ENCODE peak calls at places on chromosomes 4 and X, in five cellular contexts. Z, E, G, N and U are unnamed samples.

GRCh38 chr4:183118585-183118984 is 19.5 kb downstream of the WWC2 start:
- DNase-seq in Z (no peak), E (peak), G (no peak), N (no peak), U (peak)

GRCh38 chr4:70651864-70652506 is 14.3 kb downstream of the JCHAIN start:
- DNase-seq in Z (no peak), E (peak), G (no peak), N (peak), U (peak)

GRCh38 chrX:71111141-71111843 is at the start of gene IL2RG:
- DNase-seq in Z (no peak), E (no peak), G (no peak), N (peak), U (no peak)

GRCh38 chr4:142095886-142096605 is 459.7 kb downstream of the IL15 start:
- DNase-seq in Z (peak), E (no peak), G (no peak), N (no peak), U (peak)

GRCh38 chr4:152309418-152309817 is 226.5 kb downstream of the FBXW7 start:
- DNase-seq in Z (no peak), E (no peak), G (no peak), N (no peak), U (no peak)

GRCh38 chrX:78104447-78105176 is 564 bp downstream of the PGK1 start:
- DNase-seq in Z (peak), E (peak), G (peak), N (peak), U (peak)

GRCh38 chr4:113893546-113893945 is 85.9 kb downstream of the ARSJ start:
- DNase-seq in Z (no peak), E (no peak), G (no peak), N (no peak), U (peak)

GRCh38 chrX:138128025-138128671 is 562.2 kb downstream of the ZIC3 start:
- DNase-seq in Z (no peak), E (peak), G (no peak), N (peak), U (peak)

GRCh38 chrX:45775462-45775861 is 574.8 kb upstream of the DIPK2B start:
- DNase-seq in Z (no peak), E (no peak), G (no peak), N (no peak), U (peak)

GRCh38 chr4:73343432-73343831 is 60.7 kb upstream of the ALB start:
- DNase-seq in Z (no peak), E (no peak), G (no peak), N (no peak), U (peak)

GRCh38 chr4:168059251-168059650 is 33.1 kb upstream of the ANXA10 start:
- DNase-seq in Z (no peak), E (no peak), G (no peak), N (no peak), U (peak)

GRCh38 chrX:77014655-77015377 is 432.4 kb upstream of the FGF16 start:
- DNase-seq in Z (no peak), E (peak), G (no peak), N (peak), U (no peak)

GRCh38 chr4:141016117-141016798 is 117.0 kb downstream of the RNF150 start:
- DNase-seq in Z (no peak), E (no peak), G (no peak), N (no peak), U (no peak)

GRCh38 chrX:30196322-30196721 is 19.0 kb upstream of the MAGEB2 start:
- DNase-seq in Z (no peak), E (peak), G (no peak), N (peak), U (no peak)

GRCh38 chr4:139672215-139672614 is 6.6 kb downstream of the MGST2 start:
- DNase-seq in Z (no peak), E (no peak), G (no peak), N (no peak), U (no peak)

GRCh38 chr4:156888762-156889161 is 82.8 kb downstream of the PDGFC start:
- DNase-seq in Z (no peak), E (no peak), G (no peak), N (no peak), U (peak)

GRCh38 chr4:145887241-145887964 is 51.2 kb downstream of the ZNF827 start:
- DNase-seq in Z (peak), E (no peak), G (no peak), N (peak), U (peak)

GRCh38 chrX:107676559-107677378 is 48.5 kb downstream of the PRPS1 start:
- DNase-seq in Z (peak), E (no peak), G (peak), N (no peak), U (peak)

GRCh38 chrX:17161991-17162390 is 213.0 kb upstream of the NHS start:
- DNase-seq in Z (no peak), E (no peak), G (no peak), N (no peak), U (no peak)

GRCh38 chr4:4913628-4914027 is 54.2 kb downstream of the MSX1 start:
- DNase-seq in Z (no peak), E (no peak), G (no peak), N (no peak), U (no peak)

GRCh38 chr4:42605264-42605663 is 51.6 kb downstream of the ATP8A1 start:
- DNase-seq in Z (no peak), E (no peak), G (no peak), N (no peak), U (no peak)

GRCh38 chr4:1866095-1866755 is 5.0 kb upstream of the NSD2 start:
- DNase-seq in Z (no peak), E (no peak), G (no peak), N (no peak), U (no peak)

GRCh38 chrX:112641449-112641848 is 38.3 kb downstream of the LHFPL1 start:
- DNase-seq in Z (no peak), E (no peak), G (no peak), N (peak), U (no peak)

GRCh38 chr4:7202391-7202790 is 10.1 kb downstream of the SORCS2 start:
- DNase-seq in Z (no peak), E (no peak), G (peak), N (no peak), U (peak)

GRCh38 chr4:148239406-148239805 is 202.8 kb downstream of the NR3C2 start:
- DNase-seq in Z (no peak), E (no peak), G (no peak), N (no peak), U (no peak)

GRCh38 chrX:134377537-134377936 is 82.4 kb upstream of the HPRT1 start:
- DNase-seq in Z (no peak), E (peak), G (no peak), N (peak), U (peak)

GRCh38 chr4:139085141-139085540 is 69.6 kb downstream of the NOCT start:
- DNase-seq in Z (no peak), E (no peak), G (no peak), N (no peak), U (peak)

GRCh38 chrX:65879977-65880799 is 159.7 kb downstream of the VSIG4 start:
- DNase-seq in Z (no peak), E (no peak), G (no peak), N (no peak), U (no peak)

DNA sequence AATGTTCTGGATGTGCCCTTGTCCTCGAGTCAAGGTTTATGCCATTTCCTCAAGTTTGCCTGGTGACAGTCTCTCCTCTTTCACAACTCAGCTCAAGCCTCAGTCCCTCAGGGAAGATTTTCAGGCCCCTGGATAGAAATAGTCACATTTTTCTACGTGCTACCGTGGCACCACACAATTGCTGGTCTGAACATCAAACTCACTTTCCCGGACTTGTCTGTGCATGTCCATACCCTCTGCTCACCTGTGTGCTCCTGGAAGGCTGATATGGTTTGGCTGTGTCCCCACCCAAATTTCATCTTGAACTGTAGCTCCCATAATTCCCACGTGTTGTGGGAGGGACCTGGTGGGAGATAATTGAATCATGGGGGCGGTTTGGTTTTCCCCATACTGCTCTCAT is 129.7 kb downstream of the HS3ST1 start:
- DNase-seq in Z (no peak), E (no peak), G (no peak), N (no peak), U (no peak)
- TF ChIP-seq CTCF in Z (no peak), E (no peak), G (no peak), N (no peak), U (no peak)

GRCh38 chrX:130173190-130173895 is 1.6 kb downstream of the RAB33A start:
- DNase-seq in Z (peak), E (no peak), G (peak), N (peak), U (peak)

GRCh38 chrX:130171446-130172126 is at the start of gene RAB33A:
- DNase-seq in Z (no peak), E (peak), G (no peak), N (peak), U (no peak)

GRCh38 chrX:130174051-130174704 is 2.4 kb downstream of the RAB33A start:
- DNase-seq in Z (peak), E (no peak), G (no peak), N (no peak), U (peak)

GRCh38 chrX:130170752-130171445 is 863 bp upstream of the RAB33A start:
- DNase-seq in Z (no peak), E (peak), G (no peak), N (peak), U (no peak)

GRCh38 chrX:130172127-130172834 is 519 bp downstream of the RAB33A start:
- DNase-seq in Z (no peak), E (peak), G (no peak), N (no peak), U (no peak)
- H3K4me3 ChIP-seq in Z (peak), E (peak), G (peak), N (peak), U (peak)

GRCh38 chrX:24498181-24498580 is 33.1 kb downstream of the PDK3 start:
- DNase-seq in Z (peak), E (peak), G (no peak), N (peak), U (peak)
- TF ChIP-seq CTCF in Z (peak), E (peak), G (no peak), N (peak), U (peak)

GRCh38 chrX:15471016-15471415 is 22.1 kb downstream of the PIR start:
- DNase-seq in Z (peak), E (peak), G (peak), N (peak), U (peak)

GRCh38 chrX:15475486-15475885 is 17.6 kb downstream of the PIR start:
- DNase-seq in Z (no peak), E (no peak), G (no peak), N (no peak), U (no peak)

GRCh38 chrX:15472523-15472922 is 20.6 kb downstream of the PIR start:
- DNase-seq in Z (no peak), E (no peak), G (no peak), N (no peak), U (no peak)

GRCh38 chrX:15474058-15474457 is 19.1 kb downstream of the PIR start:
- DNase-seq in Z (no peak), E (no peak), G (no peak), N (no peak), U (no peak)

GRCh38 chrX:15475021-15475420 is 18.1 kb downstream of the PIR start:
- DNase-seq in Z (no peak), E (no peak), G (no peak), N (no peak), U (peak)
- H3K4me3 ChIP-seq in Z (no peak), E (no peak), G (no peak), N (no peak), U (no peak)

GRCh38 chr4:21134994-21135393 is 434.7 kb downstream of the PACRGL start:
- DNase-seq in Z (no peak), E (peak), G (no peak), N (peak), U (peak)
- TF ChIP-seq CTCF in Z (peak), E (peak), G (no peak), N (peak), U (peak)